ENCODE peak calls at places on chromosomes 2 and 18, in four cellular contexts. K is uterus, V is GM23248, E is cardiac muscle cell. U is an unnamed sample.

GRCh38 chr2:96608459-96609455 is 29.4 kb downstream of the KANSL3 start:
- DNase-seq in K (no peak), V (peak; percentile 47), E (no peak), U (no peak)

GRCh38 chr18:58218111-58218510 is 174.1 kb downstream of the NEDD4L start:
- DNase-seq in K (no peak), V (peak; percentile 72), E (peak; percentile 41), U (no peak)

GRCh38 chr2:15391771-15392170 is 169.4 kb downstream of the NBAS start:
- DNase-seq in K (no peak), V (no peak), E (no peak), U (no peak)

GRCh38 chr2:190359896-190360376 is 16.5 kb downstream of the INPP1 start:
- DNase-seq in K (peak; percentile 44), V (peak; percentile 87), E (peak; percentile 81), U (no peak)

GRCh38 chr2:229884775-229885699 is 36.8 kb downstream of the TRIP12 start:
- DNase-seq in K (no peak), V (no peak), E (no peak), U (no peak)

GRCh38 chr2:156908825-156909224 is 348.7 kb upstream of the GALNT5 start:
- DNase-seq in K (no peak), V (peak; percentile 82), E (peak; percentile 56), U (no peak)

GRCh38 chr2:231640646-231641111 is 48.0 kb downstream of the TEX44 start:
- DNase-seq in K (peak; percentile 64), V (peak; percentile 72), E (no peak), U (no peak)

GRCh38 chr18:3877678-3878077 is 427.7 kb downstream of the TGIF1 start:
- DNase-seq in K (no peak), V (peak; percentile 50), E (peak; percentile 47), U (no peak)

GRCh38 chr18:49139726-49140125 is 189.0 kb upstream of the SMAD7 start:
- DNase-seq in K (no peak), V (no peak), E (no peak), U (no peak)

DNA sequence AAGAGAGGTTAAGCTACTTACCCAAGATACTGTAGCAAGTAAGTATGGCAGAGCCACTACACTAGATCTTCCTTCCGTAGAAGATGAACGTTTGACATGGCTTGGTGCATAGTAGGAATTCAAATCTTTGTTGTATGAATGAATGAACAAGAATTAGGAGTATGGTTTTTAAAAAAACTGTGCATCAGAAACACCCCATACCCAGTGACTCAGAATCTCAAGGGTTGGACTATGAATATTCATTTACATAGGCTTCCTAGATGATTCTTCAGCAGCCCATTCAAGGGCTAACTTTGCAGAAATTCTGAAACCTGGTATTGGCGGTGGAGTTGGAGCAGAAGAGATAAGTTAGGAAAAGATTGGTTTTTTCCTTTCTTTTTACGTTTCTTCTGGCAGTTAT is 5.4 kb downstream of the ACTR3 start:
- DNase-seq in K (no peak), V (peak; percentile 57), E (no peak), U (no peak)
- H3K4me1 ChIP-seq in K (peaks cover 19% of the 10 kb centered on the region), V (peaks cover 84% of the 10 kb centered on the region), E (peaks cover 51% of the 10 kb centered on the region), U (peaks cover 54% of the 10 kb centered on the region)

DNA sequence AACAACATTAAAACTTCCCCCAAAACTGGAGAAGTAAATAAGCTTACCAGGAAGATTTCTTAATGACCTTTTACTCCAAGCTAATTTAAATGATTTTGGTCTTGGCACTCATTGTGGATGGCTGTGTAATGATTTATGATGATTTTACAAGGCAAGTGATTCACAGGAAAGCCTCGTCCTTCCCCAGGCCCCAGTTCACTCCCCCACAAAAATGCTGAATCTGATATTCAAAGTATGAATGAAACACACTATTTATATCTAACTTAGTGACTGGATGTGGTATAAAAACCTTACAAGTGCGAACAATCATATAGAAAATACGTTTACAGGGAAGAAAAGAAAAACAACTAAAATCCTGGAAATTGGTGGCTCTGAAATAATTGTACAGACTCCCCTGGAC is 49.8 kb downstream of the ZNF516 start:
- DNase-seq in K (peak; percentile 59), V (peak; percentile 89), E (peak; percentile 85), U (no peak)
- H3K9me3 ChIP-seq in K (no peaks in the 10 kb centered on the region), V (no peaks in the 10 kb centered on the region), E (no peaks in the 10 kb centered on the region), U (no peaks in the 10 kb centered on the region)

DNA sequence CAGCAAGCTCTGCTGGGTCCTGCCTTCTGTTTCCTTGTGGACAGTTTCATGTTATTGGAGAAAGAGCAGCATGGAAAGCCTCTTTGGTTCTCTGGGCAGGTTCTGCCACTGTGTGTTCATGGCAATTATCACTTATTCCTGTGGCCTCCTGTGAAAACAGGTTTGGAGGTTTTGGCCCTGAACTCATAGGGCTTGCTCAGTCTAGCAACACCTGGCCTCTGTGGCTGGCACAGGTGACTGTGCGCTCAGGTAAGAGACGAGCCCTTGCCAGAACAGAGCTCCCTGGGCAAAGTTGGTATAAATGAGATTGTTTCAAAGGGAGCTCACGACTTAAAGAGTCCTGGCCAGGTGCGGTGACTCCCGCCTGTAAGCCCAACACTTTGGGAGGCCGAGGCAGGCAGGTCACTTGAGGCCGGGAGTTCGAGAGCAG is 5.7 kb downstream of the CEP68 start:
- DNase-seq in K (no peak), V (no peak), E (no peak), U (no peak)
- H3K4me1 ChIP-seq in K (no peaks in the 10 kb centered on the region), V (peaks cover 29% of the 10 kb centered on the region), E (peaks cover 18% of the 10 kb centered on the region), U (peaks cover 14% of the 10 kb centered on the region)

DNA sequence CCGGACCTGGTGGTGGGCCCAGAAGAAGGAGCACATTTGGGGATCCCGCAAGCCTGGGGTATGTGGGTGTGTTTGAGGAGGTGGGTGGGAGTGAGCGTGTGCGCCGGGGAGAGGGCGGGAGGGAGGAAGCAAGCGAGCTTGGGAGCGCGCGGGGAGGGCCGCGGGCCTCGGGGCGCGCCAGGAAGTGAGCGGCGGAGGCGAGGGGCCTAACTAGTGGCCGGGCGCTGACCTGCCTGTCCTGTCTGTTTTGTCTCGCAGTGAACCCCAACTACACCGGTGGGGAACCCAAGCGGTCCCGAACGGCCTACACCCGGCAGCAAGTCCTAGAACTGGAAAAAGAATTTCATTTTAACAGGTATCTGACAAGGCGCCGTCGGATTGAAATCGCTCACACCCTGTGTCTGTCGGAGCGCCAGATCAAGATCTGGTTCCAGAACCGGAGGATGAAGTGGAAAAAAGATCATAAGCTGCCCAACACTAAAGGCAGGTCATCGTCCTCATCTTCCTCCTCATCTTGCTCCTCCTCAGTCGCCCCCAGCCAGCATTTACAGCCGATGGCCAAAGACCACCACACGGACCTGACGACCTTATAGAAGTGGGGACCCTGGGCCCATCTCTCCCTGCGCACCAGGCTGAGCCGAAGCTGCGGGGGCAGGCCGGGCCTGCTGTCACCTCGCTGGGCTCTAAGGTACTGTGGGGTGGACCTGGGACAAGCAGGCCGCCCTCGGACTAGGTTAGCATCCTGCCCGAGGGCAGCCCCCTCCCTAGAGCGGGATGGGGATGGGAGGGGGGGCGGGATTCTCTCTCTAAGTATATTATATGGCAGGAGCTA is 1.2 kb downstream of the HOXD4 start:
- DNase-seq in K (no peak), V (no peak), E (no peak), U (no peak)
- H3K9me3 ChIP-seq in K (no peaks in the 10 kb centered on the region), V (no peaks in the 10 kb centered on the region), E (peaks cover 3% of the 10 kb centered on the region), U (no peaks in the 10 kb centered on the region)

DNA sequence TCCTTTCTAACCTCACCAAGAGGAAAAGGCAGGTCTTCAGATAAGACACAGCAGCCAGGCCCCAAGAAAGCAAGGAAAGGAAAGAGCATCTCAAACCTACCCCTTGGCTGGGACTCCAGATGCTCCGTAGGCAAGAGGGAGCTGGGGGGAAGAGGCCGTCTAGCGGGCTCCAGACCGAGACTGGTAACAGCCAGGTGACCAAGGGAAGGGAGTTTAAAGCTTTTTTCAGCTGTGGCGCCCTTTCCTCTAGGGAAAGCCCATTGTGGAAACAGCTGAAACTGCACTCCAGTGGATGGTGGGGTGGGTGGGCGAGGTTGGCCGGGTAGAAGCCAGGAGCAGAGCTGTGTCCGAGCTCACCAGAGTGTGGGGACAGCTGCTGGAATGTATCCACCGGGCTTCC is 180.4 kb downstream of the KLHL29 start:
- DNase-seq in K (no peak), V (no peak), E (no peak), U (no peak)
- H3K4me1 ChIP-seq in K (no peaks in the 10 kb centered on the region), V (peaks cover 14% of the 10 kb centered on the region), E (peaks cover 7% of the 10 kb centered on the region), U (no peaks in the 10 kb centered on the region)

GRCh38 chr2:150917956-150918713 is 343.5 kb downstream of the RBM43 start:
- DNase-seq in K (no peak), V (no peak), E (no peak), U (no peak)

GRCh38 chr2:150916997-150917396 is 344.7 kb downstream of the RBM43 start:
- DNase-seq in K (no peak), V (peak; percentile 15), E (no peak), U (no peak)

GRCh38 chr2:150924862-150925261 is 336.8 kb downstream of the RBM43 start:
- DNase-seq in K (no peak), V (peak; percentile 7), E (no peak), U (no peak)

GRCh38 chr2:150916434-150916833 is 345.2 kb downstream of the RBM43 start:
- DNase-seq in K (no peak), V (no peak), E (no peak), U (no peak)

GRCh38 chr2:150919899-150920298 is 341.8 kb downstream of the RBM43 start:
- DNase-seq in K (no peak), V (peak; percentile 15), E (no peak), U (no peak)
- H3K9me3 ChIP-seq in K (no peaks in the 10 kb centered on the region), V (no peaks in the 10 kb centered on the region), E (no peaks in the 10 kb centered on the region), U (no peaks in the 10 kb centered on the region)

GRCh38 chr2:7010376-7010775 is 93.2 kb downstream of the RNF144A start:
- DNase-seq in K (peak; percentile 75), V (peak; percentile 93), E (peak; percentile 97), U (no peak)

GRCh38 chr2:7014201-7014640 is 97.0 kb downstream of the RNF144A start:
- DNase-seq in K (no peak), V (peak; percentile 60), E (peak; percentile 51), U (no peak)

GRCh38 chr2:7011376-7012083 is 94.3 kb downstream of the RNF144A start:
- DNase-seq in K (no peak), V (peak; percentile 96), E (peak; percentile 93), U (no peak)

GRCh38 chr2:7013761-7014160 is 96.5 kb downstream of the RNF144A start:
- DNase-seq in K (no peak), V (peak; percentile 57), E (no peak), U (no peak)

DNA sequence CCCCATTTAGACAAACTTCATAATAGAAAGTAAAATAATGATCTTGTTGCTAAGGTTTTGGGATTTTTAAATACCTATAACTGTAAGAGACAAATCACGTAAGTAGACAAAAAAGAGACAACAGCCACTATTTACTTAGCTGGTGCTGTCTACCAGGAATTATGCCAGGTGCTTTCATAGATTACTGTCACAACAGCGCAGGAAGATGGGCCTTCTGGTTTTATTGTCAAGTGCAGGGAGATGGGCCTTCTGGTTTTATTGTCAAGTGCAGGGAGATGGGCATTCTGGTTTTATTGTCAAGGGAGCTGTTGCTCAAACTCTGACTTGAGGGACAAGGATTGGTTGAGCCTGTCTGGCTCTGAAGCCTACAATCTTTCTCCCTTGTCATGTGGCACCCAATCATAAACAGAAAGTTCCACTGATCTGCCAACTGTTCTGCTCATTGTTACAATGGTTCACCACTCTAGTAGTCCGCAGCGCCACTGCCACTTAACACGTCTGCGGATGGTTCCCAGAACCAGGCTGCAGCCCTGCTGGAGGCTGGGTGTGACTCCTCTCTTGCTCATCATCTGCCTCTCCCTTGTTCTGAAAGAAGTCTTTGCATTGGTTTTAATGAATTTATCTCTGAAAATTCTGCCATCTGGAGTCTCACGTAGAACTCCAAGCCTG is 95.1 kb downstream of the RNF144A start:
- DNase-seq in K (no peak), V (peak; percentile 95), E (peak; percentile 50), U (no peak)
- H3K4me1 ChIP-seq in K (peaks cover 29% of the 10 kb centered on the region), V (peaks cover 56% of the 10 kb centered on the region), E (peaks cover 32% of the 10 kb centered on the region), U (no peaks in the 10 kb centered on the region)

DNA sequence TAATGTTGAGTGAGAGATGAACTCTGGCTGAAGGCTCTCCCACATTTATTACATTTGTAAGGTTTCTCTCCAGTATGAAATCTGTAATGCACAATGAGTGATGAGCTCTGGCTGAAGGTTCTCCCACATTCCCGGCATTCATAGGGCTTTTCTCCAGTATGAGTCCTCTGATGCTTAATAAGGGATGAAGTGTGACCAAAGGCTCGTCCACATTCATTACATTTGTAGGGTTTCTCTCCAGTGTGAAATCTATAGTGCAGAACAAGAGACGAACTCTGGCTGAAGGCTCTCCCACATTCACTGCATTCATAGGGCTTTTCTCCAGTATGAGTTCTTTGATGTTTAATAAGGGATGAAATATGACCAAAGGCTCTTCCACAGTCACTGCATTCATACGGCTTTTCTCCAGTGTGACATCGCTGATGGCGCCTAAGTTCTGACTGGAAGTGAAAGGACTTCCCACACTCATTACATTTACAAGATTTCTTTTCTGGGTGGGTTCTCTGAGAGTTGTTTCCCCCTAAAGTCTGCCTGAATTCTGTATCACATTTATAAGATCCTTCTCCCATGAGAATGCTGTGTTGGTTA is 10.2 kb downstream of the ZNF514 start:
- DNase-seq in K (no peak), V (peak; percentile 19), E (no peak), U (no peak)
- H3K9me3 ChIP-seq in K (peaks cover 23% of the 10 kb centered on the region), V (peaks cover 23% of the 10 kb centered on the region), E (peaks cover 12% of the 10 kb centered on the region), U (peaks cover 73% of the 10 kb centered on the region)

U was measured in Caco-2.